ENCODE peak calls at places on chromosomes 5 and 9, in ten cellular contexts. Y, N, H, P, D, E, K, W, V and U are unnamed samples.

GRCh38 chr5:171116711-171117110 is 192.3 kb upstream of the TLX3 start:
- DNase-seq in Y (no peak), N (no peak), H (no peak), P (no peak), D (no peak), E (no peak), K (no peak), W (no peak), V (no peak), U (no peak)

GRCh38 chr9:128703616-128704355 is 1.5 kb downstream of the PKN3 start:
- DNase-seq in Y (no peak), N (no peak), H (no peak), P (no peak), D (no peak), E (no peak), K (no peak), W (no peak), V (no peak), U (no peak)

GRCh38 chr9:92506184-92506857 is 24.0 kb upstream of the ASPN start:
- DNase-seq in Y (no peak), N (peak; percentile 95), H (peak; percentile 79), P (no peak), D (peak; percentile 90), E (no peak), K (no peak), W (no peak), V (peak; percentile 87), U (no peak)

GRCh38 chr9:99172129-99173091 is 49.3 kb downstream of the ALG2 start:
- DNase-seq in Y (no peak), N (no peak), H (no peak), P (no peak), D (no peak), E (no peak), K (no peak), W (no peak), V (no peak), U (no peak)

GRCh38 chr5:97085126-97085786 is 57.2 kb downstream of the LIX1 start:
- DNase-seq in Y (no peak), N (no peak), H (no peak), P (no peak), D (no peak), E (no peak), K (no peak), W (no peak), V (no peak), U (no peak)

GRCh38 chr5:157740211-157740610 is 3.3 kb upstream of the LSM11 start:
- DNase-seq in Y (no peak), N (peak; percentile 13), H (peak; percentile 59), P (no peak), D (no peak), E (no peak), K (no peak), W (no peak), V (no peak), U (peak; percentile 19)

GRCh38 chr9:68458918-68459317 is 81.8 kb downstream of the TMEM252 start:
- DNase-seq in Y (no peak), N (no peak), H (no peak), P (no peak), D (no peak), E (no peak), K (no peak), W (no peak), V (no peak), U (no peak)

GRCh38 chr5:104119529-104119928 is 556.9 kb upstream of the NUDT12 start:
- DNase-seq in Y (no peak), N (no peak), H (no peak), P (no peak), D (no peak), E (no peak), K (no peak), W (no peak), V (no peak), U (no peak)

GRCh38 chr5:151208481-151208914 is 15.4 kb downstream of the CCDC69 start:
- DNase-seq in Y (no peak), N (no peak), H (no peak), P (no peak), D (no peak), E (no peak), K (no peak), W (no peak), V (no peak), U (no peak)

GRCh38 chr5:77993799-77994318 is 217.7 kb upstream of the TBCA start:
- DNase-seq in Y (no peak), N (no peak), H (no peak), P (no peak), D (no peak), E (no peak), K (no peak), W (no peak), V (no peak), U (no peak)